ENCODE peak calls at places on chromosomes 16 and 17, in ten cellular contexts. One of them, this sample, is unnamed.

GRCh38 chr16:22206847-22207714 is 1.0 kb downstream of the EEF2K start:
- DNase-seq in EH: peak
- DNase-seq in cardiac fibroblast: peak
- DNase-seq in endothelial cell: peak
- DNase-seq in AG04450: no peak
- DNase-seq in renal cortical epithelial cell: no peak
- DNase-seq in Calu3: peak
- DNase-seq in osteocyte: peak
- DNase-seq in head of caudate nucleus: peak
- DNase-seq in WTC11: peak
- DNase-seq in this sample: peak

GRCh38 chr16:24508614-24509013 is 30.8 kb upstream of the RBBP6 start:
- DNase-seq in WTC11: no peak
- DNase-seq in head of caudate nucleus: no peak
- DNase-seq in osteocyte: no peak
- DNase-seq in AG04450: peak
- DNase-seq in renal cortical epithelial cell: peak
- DNase-seq in cardiac fibroblast: peak
- DNase-seq in endothelial cell: no peak
- DNase-seq in Calu3: no peak
- DNase-seq in EH: peak
- DNase-seq in this sample: no peak

GRCh38 chr17:73228748-73229236 is 32.9 kb downstream of the CPSF4L start:
- DNase-seq in endothelial cell: no peak
- DNase-seq in AG04450: peak
- DNase-seq in Calu3: peak
- DNase-seq in head of caudate nucleus: peak
- DNase-seq in cardiac fibroblast: peak
- DNase-seq in renal cortical epithelial cell: peak
- DNase-seq in WTC11: no peak
- DNase-seq in EH: peak
- DNase-seq in osteocyte: no peak
- DNase-seq in this sample: peak

GRCh38 chr17:52030096-52030495 is 128.4 kb downstream of the CA10 start:
- DNase-seq in endothelial cell: no peak
- DNase-seq in osteocyte: no peak
- DNase-seq in Calu3: no peak
- DNase-seq in AG04450: no peak
- DNase-seq in EH: no peak
- DNase-seq in head of caudate nucleus: no peak
- DNase-seq in WTC11: no peak
- DNase-seq in renal cortical epithelial cell: no peak
- DNase-seq in cardiac fibroblast: no peak
- DNase-seq in this sample: no peak

GRCh38 chr17:81386646-81387234 is 8.5 kb upstream of the BAHCC1 start:
- DNase-seq in Calu3: no peak
- DNase-seq in renal cortical epithelial cell: no peak
- DNase-seq in cardiac fibroblast: no peak
- DNase-seq in osteocyte: no peak
- DNase-seq in endothelial cell: no peak
- DNase-seq in head of caudate nucleus: peak
- DNase-seq in AG04450: no peak
- DNase-seq in EH: no peak
- DNase-seq in WTC11: no peak
- DNase-seq in this sample: no peak

GRCh38 chr17:30981531-30982519 is 11.0 kb downstream of the RNF135 start:
- DNase-seq in WTC11: no peak
- DNase-seq in EH: no peak
- DNase-seq in renal cortical epithelial cell: no peak
- DNase-seq in cardiac fibroblast: no peak
- DNase-seq in head of caudate nucleus: no peak
- DNase-seq in AG04450: no peak
- DNase-seq in Calu3: no peak
- DNase-seq in endothelial cell: no peak
- DNase-seq in osteocyte: no peak
- DNase-seq in this sample: no peak

GRCh38 chr17:2222301-2222700 is 81.3 kb downstream of the SMG6 start:
- DNase-seq in AG04450: no peak
- DNase-seq in EH: no peak
- DNase-seq in head of caudate nucleus: no peak
- DNase-seq in Calu3: no peak
- DNase-seq in endothelial cell: no peak
- DNase-seq in osteocyte: no peak
- DNase-seq in renal cortical epithelial cell: no peak
- DNase-seq in cardiac fibroblast: no peak
- DNase-seq in WTC11: no peak
- DNase-seq in this sample: no peak

GRCh38 chr17:71440513-71440912 is 680.3 kb upstream of the SOX9 start:
- DNase-seq in Calu3: no peak
- DNase-seq in AG04450: no peak
- DNase-seq in EH: peak
- DNase-seq in renal cortical epithelial cell: no peak
- DNase-seq in osteocyte: no peak
- DNase-seq in cardiac fibroblast: no peak
- DNase-seq in head of caudate nucleus: no peak
- DNase-seq in WTC11: no peak
- DNase-seq in endothelial cell: no peak
- DNase-seq in this sample: no peak

GRCh38 chr16:19831678-19832077 is 53.0 kb downstream of the GPRC5B start:
- DNase-seq in osteocyte: no peak
- DNase-seq in endothelial cell: no peak
- DNase-seq in head of caudate nucleus: no peak
- DNase-seq in EH: peak
- DNase-seq in cardiac fibroblast: peak
- DNase-seq in Calu3: peak
- DNase-seq in WTC11: no peak
- DNase-seq in AG04450: peak
- DNase-seq in renal cortical epithelial cell: peak
- DNase-seq in this sample: no peak

GRCh38 chr17:8016632-8017424 is 14.4 kb downstream of the GUCY2D start:
- DNase-seq in renal cortical epithelial cell: peak
- DNase-seq in WTC11: peak
- DNase-seq in head of caudate nucleus: peak
- DNase-seq in AG04450: no peak
- DNase-seq in EH: peak
- DNase-seq in cardiac fibroblast: peak
- DNase-seq in endothelial cell: peak
- DNase-seq in osteocyte: no peak
- DNase-seq in Calu3: peak
- DNase-seq in this sample: no peak

This sample was measured in cardiac septum.